ENCODE peak calls at places on chromosome 15, in four cellular contexts. I is cardiac muscle cell, A is uterus, X is fibroblast of lung. L is an unnamed sample. For H3K36me3, the result is how much of the 10 kb centered on the place peaks cover.

GRCh38 chr15:70257047-70257446 is 159.3 kb upstream of the TLE3 start:
- DNase-seq in I (no peak), A (no peak), X (no peak), L (peak)

GRCh38 chr15:89587955-89588354 is 12.7 kb downstream of the TICRR start:
- DNase-seq in I (peak), A (no peak), X (peak), L (no peak)

GRCh38 chr15:65286069-65286703 is 497 bp downstream of the PARP16 start:
- DNase-seq in I (peak), A (no peak), X (peak), L (peak)

GRCh38 chr15:55823191-55823670 is 80.3 kb upstream of the PRTG start:
- DNase-seq in I (peak), A (no peak), X (peak), L (no peak)

GRCh38 chr15:24745276-24745675 is 69.7 kb downstream of the NPAP1 start:
- DNase-seq in I (no peak), A (no peak), X (no peak), L (peak)

GRCh38 chr15:48644827-48645557 is 517 bp downstream of the FBN1 start:
- DNase-seq in I (peak), A (peak), X (peak), L (peak)

GRCh38 chr15:42139596-42139995 is 16.8 kb downstream of the PLA2G4F start:
- DNase-seq in I (no peak), A (no peak), X (no peak), L (peak)

GRCh38 chr15:69474291-69474690 is 21.7 kb downstream of the RPLP1 start:
- DNase-seq in I (no peak), A (no peak), X (peak), L (no peak)

GRCh38 chr15:68632101-68632500 is 53.3 kb downstream of the CORO2B start:
- DNase-seq in I (no peak), A (no peak), X (no peak), L (no peak)

GRCh38 chr15:96343529-96344072 is 13.1 kb downstream of the NR2F2 start:
- DNase-seq in I (no peak), A (no peak), X (peak), L (peak)
- H3K4me3 ChIP-seq in I (no peak), A (peak), X (peak), L (no peak)

GRCh38 chr15:28178727-28179126 is 79.6 kb upstream of the OCA2 start:
- DNase-seq in I (no peak), A (no peak), X (no peak), L (no peak)
- H3K36me3 ChIP-seq in I (half or more), A (under half), X (under half), L (under half)

GRCh38 chr15:80489030-80489594 is 84.9 kb downstream of the ARNT2 start:
- DNase-seq in I (peak), A (no peak), X (peak), L (no peak)
- H3K4me3 ChIP-seq in I (no peak), A (no peak), X (no peak), L (no peak)

DNA sequence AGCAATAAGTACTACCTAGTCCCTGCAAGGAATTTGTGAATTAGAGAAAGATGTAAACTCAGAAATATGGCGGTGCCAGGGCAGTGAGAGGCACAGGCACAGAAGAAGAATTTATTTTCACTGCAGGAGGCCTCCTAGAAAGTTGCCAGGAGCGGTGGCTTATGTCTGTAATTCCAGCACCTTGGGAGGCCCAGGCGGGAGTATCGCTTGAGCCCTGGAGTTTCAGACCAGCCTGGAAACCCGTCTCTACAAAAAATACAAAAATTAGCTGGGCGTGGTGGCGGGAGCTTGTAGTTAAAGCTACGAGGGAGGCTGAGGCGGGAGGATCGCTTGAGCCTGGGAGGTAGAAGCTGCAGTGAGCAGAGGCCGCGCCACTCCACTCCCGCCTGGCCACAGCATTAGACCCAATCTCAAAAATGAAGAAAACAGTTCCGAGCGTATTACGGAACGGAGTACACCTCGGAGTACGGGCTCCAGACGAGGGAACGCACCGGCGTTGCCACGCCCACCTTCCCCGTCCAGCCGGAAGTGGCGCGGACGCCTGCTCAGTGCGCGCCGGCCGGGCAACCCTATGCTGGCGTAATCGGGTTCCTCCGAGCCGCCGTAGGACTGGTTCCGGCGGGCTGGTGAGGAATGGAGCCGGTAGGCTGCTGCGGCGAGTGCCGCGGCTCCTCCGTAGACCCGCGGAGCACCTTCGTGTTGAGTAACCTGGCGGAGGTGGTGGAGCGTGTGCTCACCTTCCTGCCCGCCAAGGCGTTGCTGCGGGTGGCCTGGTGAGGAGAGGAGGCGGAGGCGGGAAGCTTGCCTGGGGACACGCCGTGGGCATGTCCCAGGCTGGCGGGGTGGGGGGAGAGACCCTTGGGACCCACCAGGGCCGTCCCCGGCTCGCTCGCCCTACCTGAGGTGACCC is at the start of gene FBXO22:
- DNase-seq in I (peak), A (peak), X (peak), L (peak)
- H3K36me3 ChIP-seq in I (under half), A (under half), X (under half), L (under half)

GRCh38 chr15:53256043-53256442 is 465.9 kb upstream of the ONECUT1 start:
- DNase-seq in I (no peak), A (no peak), X (no peak), L (no peak)
- H3K4me3 ChIP-seq in I (no peak), A (no peak), X (no peak), L (no peak)

GRCh38 chr15:72199721-72200212 is 2.2 kb upstream of the GRAMD2A start:
- DNase-seq in I (peak), A (peak), X (peak), L (peak)
- H3K36me3 ChIP-seq in I (half or more), A (under half), X (under half), L (half or more)

GRCh38 chr15:60391722-60392340 is 6.0 kb downstream of the ANXA2 start:
- DNase-seq in I (no peak), A (no peak), X (no peak), L (no peak)
- H3K4me3 ChIP-seq in I (no peak), A (no peak), X (peak), L (no peak)

DNA sequence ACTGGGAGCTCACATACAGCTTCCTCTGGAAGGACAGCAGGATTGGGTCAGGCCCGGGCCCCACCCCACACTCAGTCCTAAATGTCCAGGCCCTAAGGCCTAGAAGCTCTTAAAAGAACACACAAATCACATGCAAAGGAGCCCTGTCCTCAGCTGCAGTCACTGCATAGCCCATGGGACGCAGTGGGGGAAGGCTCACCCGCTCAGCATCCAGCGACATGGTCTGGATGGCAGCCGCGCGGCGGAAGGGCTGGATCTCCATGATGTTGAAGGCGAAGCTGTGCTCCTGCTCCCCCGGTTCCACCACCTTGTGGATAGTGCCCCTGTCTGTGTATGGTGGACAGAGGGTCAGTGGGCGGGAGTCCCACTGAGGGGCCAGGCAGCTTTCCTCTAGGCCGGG is 22.1 kb downstream of the SEMA7A start:
- DNase-seq in I (no peak), A (no peak), X (no peak), L (no peak)
- H3K36me3 ChIP-seq in I (under half), A (under half), X (under half), L (under half)